ENCODE peak calls at places on chromosomes 12 and 14, in five cellular contexts. H, T, J, M and S are unnamed samples.

GRCh38 chr12:15701721-15702156 is 87.4 kb downstream of the EPS8 start:
- DNase-seq in H (no peak), M (peak), J (no peak), T (peak), S (no peak)

GRCh38 chr14:93956514-93957332 is 19.6 kb downstream of the ASB2 start:
- DNase-seq in M (no peak), T (no peak), J (no peak), H (no peak), S (no peak)

GRCh38 chr14:105496831-105497591 is 6.0 kb downstream of the TEDC1 start:
- DNase-seq in H (no peak), T (no peak), J (no peak), M (no peak), S (no peak)

GRCh38 chr14:59600211-59600945 is 23.8 kb upstream of the CCDC175 start:
- DNase-seq in T (no peak), M (peak), J (no peak), H (no peak), S (no peak)

GRCh38 chr12:104596128-104596799 is 139.5 kb downstream of the CHST11 start:
- DNase-seq in T (peak), M (peak), J (peak), H (no peak), S (no peak)

GRCh38 chr12:131871677-131872076 is 22.7 kb upstream of the ULK1 start:
- DNase-seq in J (no peak), H (no peak), T (no peak), M (no peak), S (no peak)

GRCh38 chr12:82627799-82628198 is 58.9 kb upstream of the TMTC2 start:
- DNase-seq in T (peak), J (no peak), M (peak), H (peak), S (no peak)

GRCh38 chr14:70709726-70710382 is 68.1 kb downstream of the TTC9 start:
- DNase-seq in H (no peak), M (no peak), J (no peak), T (no peak), S (no peak)

GRCh38 chr12:60035835-60036234 is 440.0 kb downstream of the SLC16A7 start:
- DNase-seq in H (no peak), M (peak), J (no peak), T (peak), S (no peak)

GRCh38 chr14:102020058-102020971 is 55.9 kb downstream of the DYNC1H1 start:
- DNase-seq in M (peak), J (no peak), T (peak), H (no peak), S (peak)

GRCh38 chr14:39726563-39726962 is 294.3 kb upstream of the FBXO33 start:
- DNase-seq in H (no peak), J (no peak), M (no peak), T (no peak), S (no peak)

GRCh38 chr14:39733741-39734140 is 301.5 kb upstream of the FBXO33 start:
- DNase-seq in J (no peak), T (no peak), H (no peak), M (no peak), S (peak)

GRCh38 chr14:39734306-39734705 is 302.1 kb upstream of the FBXO33 start:
- DNase-seq in H (no peak), T (no peak), J (no peak), M (no peak), S (no peak)

GRCh38 chr14:39731912-39732311 is 299.7 kb upstream of the FBXO33 start:
- DNase-seq in J (no peak), M (no peak), T (no peak), H (no peak), S (no peak)
- TF ChIP-seq CTCF in J (no peak), M (no peak), T (no peak), H (no peak), S (peak)

GRCh38 chr12:109606261-109607028 is 32.9 kb downstream of the MVK start:
- DNase-seq in M (no peak), J (no peak), H (no peak), T (no peak), S (no peak)
- H3K4me3 ChIP-seq in M (no peak), J (no peak), H (no peak), T (no peak), S (no peak)

DNA sequence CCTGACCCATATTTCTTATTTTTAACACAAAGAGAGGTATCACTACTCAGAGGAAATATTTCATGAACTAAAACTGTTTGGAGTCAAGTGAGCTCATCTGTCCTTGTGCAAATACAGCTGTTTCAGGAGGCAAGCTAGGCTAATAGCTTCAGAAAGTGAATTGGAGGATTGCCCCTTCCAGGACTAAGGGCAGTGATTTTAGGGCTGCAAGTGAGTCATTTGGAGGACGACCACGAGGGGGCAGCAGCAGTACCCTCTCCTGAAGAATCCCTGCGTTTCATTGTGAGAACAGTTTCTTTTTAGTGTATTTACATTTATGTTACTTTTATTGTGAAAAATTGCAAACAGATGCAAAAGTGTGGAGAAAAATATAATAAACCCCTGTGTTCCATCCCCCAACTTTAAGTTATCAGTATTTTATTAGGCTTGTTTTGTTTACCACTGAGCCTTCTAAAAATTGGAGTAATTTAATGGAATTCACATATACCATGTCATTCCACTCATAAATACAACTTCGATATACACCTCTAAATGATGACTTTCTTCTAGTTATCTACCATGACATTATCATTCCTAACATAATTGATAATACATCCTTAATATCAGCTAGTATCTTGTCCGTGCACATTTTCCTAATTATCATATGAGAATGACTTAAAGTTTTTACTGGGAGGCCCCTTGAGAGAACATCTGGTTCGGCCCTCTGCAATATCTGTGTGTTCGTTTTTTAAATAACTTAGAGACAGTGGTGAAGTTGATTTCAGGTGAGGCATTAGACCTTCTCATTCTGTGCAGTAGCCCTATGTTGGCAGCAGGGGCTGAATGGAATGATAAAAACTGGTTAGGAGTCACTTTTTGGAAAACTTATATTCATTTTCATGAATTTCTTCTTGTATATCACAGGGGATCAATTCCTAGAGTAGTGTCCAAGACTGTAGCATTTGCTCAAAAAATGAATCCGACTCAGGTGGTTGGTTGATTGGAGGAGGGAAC is 13.7 kb downstream of the FOXJ2 start:
- DNase-seq in T (peak), H (peak), M (peak), J (peak), S (no peak)
- TF ChIP-seq CTCF in T (peak), H (peak), M (peak), J (peak), S (peak)

GRCh38 chr14:77004711-77005460 is 23.6 kb downstream of the IRF2BPL start:
- DNase-seq in J (no peak), H (no peak), M (no peak), T (peak), S (no peak)
- H3K4me3 ChIP-seq in J (no peak), H (no peak), M (no peak), T (no peak), S (no peak)

GRCh38 chr14:99247091-99247729 is 24.8 kb downstream of the BCL11B start:
- DNase-seq in H (no peak), J (no peak), T (no peak), M (no peak), S (no peak)

GRCh38 chr14:99244299-99244959 is 27.6 kb downstream of the BCL11B start:
- DNase-seq in T (no peak), H (no peak), M (no peak), J (no peak), S (no peak)

GRCh38 chr14:99244960-99245340 is 27.0 kb downstream of the BCL11B start:
- DNase-seq in M (no peak), H (no peak), T (no peak), J (no peak), S (no peak)

GRCh38 chr14:99246536-99247083 is 25.4 kb downstream of the BCL11B start:
- DNase-seq in M (no peak), H (no peak), J (no peak), T (no peak), S (no peak)

DNA sequence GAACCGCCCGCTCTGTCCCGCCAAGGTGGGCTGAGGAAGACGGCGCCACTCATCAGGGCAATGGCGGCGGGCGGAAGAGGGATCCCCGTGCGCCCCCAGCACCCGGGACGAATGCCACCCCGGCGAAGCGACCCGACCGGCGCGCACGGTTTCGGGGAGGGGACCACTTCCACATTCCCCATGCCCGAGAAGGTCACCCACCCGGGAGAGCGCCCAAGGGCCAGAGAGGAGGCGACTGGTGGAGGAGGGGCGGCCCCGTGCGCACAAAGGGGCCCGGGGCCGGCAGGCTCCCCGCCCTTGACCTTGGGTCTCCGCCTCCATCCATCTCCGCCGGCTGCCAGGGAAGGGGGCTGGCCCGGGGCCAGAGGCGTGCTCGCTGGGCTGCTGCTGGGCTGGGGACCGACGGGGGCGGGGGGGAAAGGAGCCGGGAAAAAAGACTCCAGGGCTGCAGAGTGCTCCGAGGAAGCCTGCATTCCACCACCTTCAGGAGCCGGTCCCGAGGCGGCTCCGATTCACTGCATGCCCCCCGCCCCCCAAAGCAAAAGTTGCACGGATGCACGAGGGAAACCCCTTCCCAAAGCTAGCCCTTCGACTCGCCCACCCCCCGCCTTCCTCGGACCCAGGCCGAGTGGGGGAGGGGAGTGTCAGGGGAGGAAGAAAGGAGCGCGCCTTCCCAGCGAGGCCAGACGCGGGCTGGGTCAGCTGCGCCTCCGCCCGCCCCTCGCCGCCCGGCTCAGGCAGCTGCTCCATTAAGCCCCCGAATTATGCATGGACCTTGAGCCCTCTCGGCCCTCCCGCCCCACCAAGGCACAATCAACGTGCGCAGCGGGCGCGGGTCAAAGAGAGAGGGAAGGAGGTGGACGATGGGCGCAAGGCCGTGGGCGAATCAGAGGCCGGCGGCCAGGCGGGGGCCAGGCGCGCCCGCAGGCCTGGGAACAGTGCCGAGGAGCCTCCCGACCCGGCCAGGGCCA is 26.2 kb downstream of the BCL11B start:
- DNase-seq in M (no peak), H (no peak), J (no peak), T (no peak), S (no peak)
- TF ChIP-seq CTCF in M (no peak), H (no peak), J (no peak), T (no peak), S (no peak)

GRCh38 chr12:87812711-87813110 is 216.5 kb downstream of the C12orf50 start:
- DNase-seq in T (no peak), H (no peak), J (no peak), M (no peak), S (no peak)
- H3K4me3 ChIP-seq in T (no peak), H (no peak), J (no peak), M (no peak), S (no peak)